ENCODE peak calls at places on chromosomes 5 and 9, in ten cellular contexts. X, W, H, P, D, Q, Z, M, L and G are unnamed samples.

GRCh38 chr9:98873535-98874432 is 66.3 kb downstream of the GALNT12 start:
- DNase-seq in L (peak), W (no peak), H (peak), X (no peak), D (no peak), M (no peak), Z (peak), P (no peak), Q (no peak), G (no peak)

GRCh38 chr5:140246378-140247122 is 56.4 kb downstream of the PFDN1 start:
- DNase-seq in W (peak), P (peak), L (peak), D (no peak), X (no peak), H (peak), Q (no peak), Z (peak), M (no peak), G (no peak)

GRCh38 chr9:137984520-137985257 is 107.1 kb downstream of the CACNA1B start:
- DNase-seq in X (no peak), P (no peak), Q (no peak), Z (no peak), M (no peak), L (no peak), W (no peak), D (no peak), H (no peak), G (no peak)

GRCh38 chr5:27619982-27620381 is 581.6 kb upstream of the CDH9 start:
- DNase-seq in Z (no peak), M (no peak), P (no peak), D (no peak), W (no peak), X (no peak), Q (no peak), L (no peak), H (no peak), G (no peak)

GRCh38 chr5:1930880-1931589 is 48.3 kb upstream of the IRX4 start:
- DNase-seq in M (no peak), P (peak), H (no peak), Q (no peak), L (peak), D (no peak), Z (peak), W (no peak), X (no peak), G (no peak)

GRCh38 chr5:54013556-54014157 is 296.7 kb downstream of the ARL15 start:
- DNase-seq in Z (no peak), P (no peak), L (peak), M (peak), H (peak), D (no peak), Q (no peak), X (no peak), W (peak), G (peak)

GRCh38 chr9:134349941-134350340 is 23.7 kb downstream of the RXRA start:
- DNase-seq in P (no peak), X (no peak), D (no peak), W (no peak), Z (no peak), H (no peak), L (no peak), Q (no peak), M (no peak), G (no peak)

GRCh38 chr5:66789434-66789833 is 193.2 kb downstream of the MAST4 start:
- DNase-seq in D (no peak), L (no peak), Q (no peak), M (no peak), Z (no peak), X (no peak), W (no peak), P (no peak), H (no peak), G (no peak)

GRCh38 chr9:69180670-69181069 is 6.6 kb downstream of the TJP2 start:
- DNase-seq in Q (no peak), P (no peak), Z (no peak), H (peak), W (peak), D (no peak), X (no peak), M (no peak), L (peak), G (no peak)

GRCh38 chr5:156147251-156147947 is 179.6 kb upstream of the SGCD start:
- DNase-seq in Q (no peak), D (no peak), W (peak), Z (no peak), H (no peak), P (no peak), X (no peak), L (peak), M (no peak), G (no peak)

GRCh38 chr9:134918646-134919045 is 934 bp upstream of the FCN1 start:
- DNase-seq in Q (no peak), X (no peak), W (no peak), D (no peak), L (no peak), P (no peak), H (peak), Z (no peak), M (no peak), G (no peak)